ENCODE peak calls at places on chromosome 15, in six cellular contexts. W, B, O, S, Y and J are unnamed samples.
A peak's percentile ranks its signal among the peaks of the same experiment; 100 is the strongest.

GRCh38 chr15:48967336-48967735 is 3.6 kb upstream of the SHC4 start:
- DNase-seq in W (no peak), S (no peak), B (no peak), Y (no peak), O (peak; percentile 36), J (no peak)

GRCh38 chr15:38996111-38996541 is 431.5 kb upstream of the RASGRP1 start:
- DNase-seq in O (peak; percentile 90), B (no peak), S (no peak), Y (no peak), W (no peak), J (no peak)

GRCh38 chr15:70643783-70644125 is 119.6 kb downstream of the UACA start:
- DNase-seq in O (no peak), S (no peak), W (no peak), B (no peak), Y (peak; percentile 19), J (no peak)

GRCh38 chr15:97904196-97904572 is 56.3 kb upstream of the ARRDC4 start:
- DNase-seq in Y (peak; percentile 41), O (peak; percentile 44), B (peak; percentile 84), S (peak; percentile 37), W (peak; percentile 77), J (peak; percentile 85)

GRCh38 chr15:61038387-61038786 is 190.7 kb downstream of the RORA start:
- DNase-seq in Y (no peak), B (no peak), O (peak; percentile 44), W (peak; percentile 31), S (no peak), J (no peak)

GRCh38 chr15:52783929-52784798 is 6.0 kb downstream of the ONECUT1 start:
- DNase-seq in B (peak; percentile 77), O (no peak), S (no peak), W (no peak), Y (no peak), J (peak; percentile 66)

GRCh38 chr15:71654714-71655174 is 155.6 kb upstream of the NR2E3 start:
- DNase-seq in B (no peak), S (no peak), O (no peak), W (no peak), Y (no peak), J (no peak)

GRCh38 chr15:63354771-63355650 is 26.6 kb downstream of the CA12 start:
- DNase-seq in Y (no peak), B (peak; percentile 36), O (no peak), W (peak; percentile 89), S (no peak), J (no peak)

GRCh38 chr15:98257290-98257689 is 296.8 kb downstream of the ARRDC4 start:
- DNase-seq in O (no peak), S (no peak), Y (no peak), B (no peak), W (no peak), J (no peak)

GRCh38 chr15:98126326-98127090 is 166.0 kb downstream of the ARRDC4 start:
- DNase-seq in W (no peak), S (no peak), Y (no peak), B (no peak), O (no peak), J (no peak)

GRCh38 chr15:44199393-44199792 is 4.3 kb upstream of the FRMD5 start:
- DNase-seq in S (no peak), B (no peak), W (no peak), Y (no peak), O (no peak), J (no peak)

GRCh38 chr15:32844118-32844711 is 126.4 kb downstream of the GREM1 start:
- DNase-seq in B (no peak), Y (peak; percentile 40), S (peak; percentile 17), O (peak; percentile 70), W (no peak), J (no peak)

GRCh38 chr15:36831915-36832310 is 252.5 kb downstream of the CDIN1 start:
- DNase-seq in Y (no peak), S (peak; percentile 16), W (no peak), O (no peak), B (peak; percentile 34), J (no peak)

GRCh38 chr15:76380249-76380648 is 43.7 kb downstream of the ISL2 start:
- DNase-seq in B (no peak), O (no peak), W (no peak), Y (no peak), S (no peak), J (no peak)

GRCh38 chr15:59825926-59826325 is 136.8 kb upstream of the BNIP2 start:
- DNase-seq in S (no peak), Y (no peak), W (no peak), B (no peak), O (no peak), J (no peak)

GRCh38 chr15:66742286-66742685 is 40.2 kb downstream of the SMAD6 start:
- DNase-seq in S (no peak), O (no peak), Y (no peak), W (no peak), B (no peak), J (no peak)
- H3K4me1 ChIP-seq in S (no peaks in the 10 kb centered on the region), O (peaks cover 35% of the 10 kb centered on the region), Y (peaks cover 31% of the 10 kb centered on the region), W (no peaks in the 10 kb centered on the region), B (peaks cover 30% of the 10 kb centered on the region), J (peaks cover 70% of the 10 kb centered on the region)

DNA sequence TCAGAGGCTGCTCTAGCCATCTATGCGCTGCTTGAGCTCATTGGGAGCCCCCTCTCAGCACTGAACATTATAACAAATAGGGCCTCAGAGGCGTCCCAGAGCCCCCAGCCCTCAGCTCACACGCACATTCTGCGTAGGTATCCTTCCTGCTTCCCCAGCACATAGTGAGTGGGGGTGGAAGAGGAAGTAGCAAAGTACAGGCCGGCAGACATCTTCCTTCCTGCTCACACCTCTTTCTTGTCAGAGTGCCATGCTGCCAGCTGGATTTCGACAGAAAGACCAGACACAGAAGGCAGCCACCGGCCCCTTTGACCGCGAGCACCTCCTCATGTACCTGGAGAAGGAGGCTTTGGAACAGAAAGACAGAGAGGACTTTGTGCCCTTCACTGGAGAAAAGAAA is 16.6 kb downstream of the TMOD2 start:
- DNase-seq in B (no peak), S (no peak), Y (no peak), O (no peak), W (no peak), J (no peak)
- H3K27ac ChIP-seq in B (no peak overlapping the region), S (no peak overlapping the region), Y (no peak overlapping the region), O (no peak overlapping the region), W (no peak overlapping the region), J (no peak overlapping the region)

DNA sequence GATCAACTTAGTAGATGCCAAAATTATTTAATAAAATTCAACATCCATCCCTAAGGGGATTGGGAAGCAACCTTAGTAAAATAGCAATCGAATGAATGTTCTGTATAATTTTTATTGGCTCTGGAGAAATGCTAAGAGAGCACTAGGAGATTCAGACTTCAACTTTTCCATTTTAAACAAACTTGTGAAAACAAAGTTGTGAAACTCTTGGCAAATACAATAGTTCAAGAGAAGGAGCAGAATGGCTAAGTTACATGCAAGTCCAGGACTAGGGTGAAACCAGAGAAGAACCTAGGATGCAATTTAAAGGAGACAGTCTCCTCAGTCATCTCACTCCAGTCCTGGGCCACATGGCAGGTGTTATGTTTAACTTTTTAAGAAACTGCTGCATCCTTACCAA is 16.7 kb upstream of the ZNF280D start:
- DNase-seq in O (peak; percentile 43), S (no peak), Y (no peak), B (no peak), W (no peak), J (no peak)
- TF ChIP-seq CTCF in O (no peak), S (no peak), Y (no peak), B (no peak), W (no peak), J (no peak)

DNA sequence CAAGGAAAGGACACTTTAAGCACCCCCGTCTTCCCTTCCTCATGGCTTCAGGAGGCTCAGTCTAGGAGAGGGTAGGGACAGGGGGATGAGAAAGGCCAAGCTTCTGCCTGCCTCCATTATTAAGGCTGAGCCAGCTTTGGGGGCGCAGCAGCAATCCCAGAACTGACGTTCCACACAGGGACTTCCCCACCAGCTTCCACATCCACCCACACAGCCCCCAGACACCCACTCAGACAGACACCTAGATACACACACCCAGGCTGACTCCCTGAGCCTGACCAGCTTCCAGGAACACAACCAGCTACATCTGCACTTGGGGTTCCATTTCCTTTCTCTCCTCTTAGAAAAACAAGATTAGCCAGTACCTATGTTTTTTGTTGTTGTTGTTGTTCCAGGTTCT is 4.7 kb downstream of the HCN4 start:
- DNase-seq in Y (no peak), S (no peak), W (no peak), B (no peak), O (no peak), J (no peak)
- H3K4me1 ChIP-seq in Y (no peaks in the 10 kb centered on the region), S (no peaks in the 10 kb centered on the region), W (no peaks in the 10 kb centered on the region), B (peaks cover 32% of the 10 kb centered on the region), O (no peaks in the 10 kb centered on the region), J (no peaks in the 10 kb centered on the region)

GRCh38 chr15:92832992-92833438 is 67.1 kb upstream of the CHD2 start:
- DNase-seq in W (no peak), B (no peak), S (no peak), Y (no peak), O (peak; percentile 59), J (no peak)
- H3K27ac ChIP-seq in W (peak overlapping the region; percentile 93), B (peak overlapping the region; percentile 98), S (peak overlapping the region; percentile 95), Y (peak overlapping the region; percentile 92), O (peak overlapping the region; percentile 62), J (peak overlapping the region; percentile 90)

GRCh38 chr15:30065025-30065801 is 17.5 kb upstream of the GOLGA8J start:
- DNase-seq in O (peak; percentile 18), W (no peak), Y (no peak), B (no peak), S (no peak), J (no peak)
- TF ChIP-seq CTCF in O (no peak), W (no peak), Y (no peak), B (no peak), S (no peak), J (no peak)

GRCh38 chr15:88623632-88624031 is 2.5 kb downstream of the AEN start:
- DNase-seq in Y (no peak), O (no peak), B (no peak), S (no peak), W (no peak), J (no peak)

GRCh38 chr15:88622605-88622975 is 1.4 kb downstream of the AEN start:
- DNase-seq in S (no peak), O (no peak), W (no peak), B (no peak), Y (no peak), J (no peak)

GRCh38 chr15:88621789-88622604 is 857 bp downstream of the AEN start:
- DNase-seq in O (peak; percentile 67), S (peak; percentile 80), W (peak; percentile 24), B (no peak), Y (no peak), J (no peak)

GRCh38 chr15:88624156-88624970 is 3.2 kb downstream of the AEN start:
- DNase-seq in W (no peak), S (peak; percentile 79), O (peak; percentile 61), Y (no peak), B (no peak), J (peak; percentile 40)

GRCh38 chr15:88623061-88623460 is 1.9 kb downstream of the AEN start:
- DNase-seq in W (no peak), Y (peak; percentile 64), B (no peak), S (no peak), O (peak; percentile 93), J (no peak)
- H3K4me1 ChIP-seq in W (peaks cover 15% of the 10 kb centered on the region), Y (peaks cover 58% of the 10 kb centered on the region), B (peaks cover 57% of the 10 kb centered on the region), S (peaks cover 48% of the 10 kb centered on the region), O (peaks cover 23% of the 10 kb centered on the region), J (peaks cover 59% of the 10 kb centered on the region)

DNA sequence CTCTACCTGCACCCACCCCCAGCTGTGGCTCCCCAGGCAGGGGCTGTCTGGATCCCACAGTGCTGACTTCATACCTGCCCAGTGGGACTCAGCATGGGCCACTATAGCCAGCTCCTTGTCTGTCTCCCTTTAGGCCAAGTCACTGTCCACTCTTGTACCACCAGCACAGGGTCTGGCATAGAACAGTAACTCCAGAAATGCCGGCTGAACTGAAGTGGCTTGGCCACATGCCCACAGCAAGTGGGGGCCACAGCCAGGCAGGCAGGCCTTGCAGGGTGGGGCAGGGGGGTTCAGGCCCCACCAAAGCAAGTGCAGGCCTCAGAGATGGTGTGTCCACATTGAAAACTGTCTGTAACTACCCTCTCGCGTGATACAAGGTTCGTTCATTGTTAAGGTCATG is 252.6 kb upstream of the LYSMD4 start:
- DNase-seq in B (no peak), Y (no peak), S (no peak), O (no peak), W (no peak), J (no peak)
- H3K27ac ChIP-seq in B (no peak overlapping the region), Y (no peak overlapping the region), S (no peak overlapping the region), O (no peak overlapping the region), W (no peak overlapping the region), J (no peak overlapping the region)